ENCODE peak calls at places on chromosomes 5 and 9, in four cellular contexts. One of them, this sample, is unnamed.

GRCh38 chr5:107661038-107661649 is 9.6 kb downstream of the EFNA5 start:
- DNase-seq in K562: no peak
- DNase-seq in HepG2: no peak
- DNase-seq in GM12878: peak
- DNase-seq in this sample: no peak

GRCh38 chr5:125756456-125756855 is 666.8 kb upstream of the GRAMD2B start:
- DNase-seq in GM12878: no peak
- DNase-seq in HepG2: no peak
- DNase-seq in K562: no peak
- DNase-seq in this sample: no peak

GRCh38 chr5:176157656-176158055 is 80.6 kb upstream of the SIMC1 start:
- DNase-seq in GM12878: no peak
- DNase-seq in K562: no peak
- DNase-seq in HepG2: no peak
- DNase-seq in this sample: no peak

GRCh38 chr9:10135553-10135952 is 477.2 kb downstream of the PTPRD start:
- DNase-seq in GM12878: no peak
- DNase-seq in K562: no peak
- DNase-seq in HepG2: no peak
- DNase-seq in this sample: no peak

GRCh38 chr5:17290620-17290974 is 73.2 kb downstream of the BASP1 start:
- DNase-seq in HepG2: no peak
- DNase-seq in K562: no peak
- DNase-seq in GM12878: no peak
- DNase-seq in this sample: no peak

GRCh38 chr5:90528704-90529233 is 615 bp downstream of the LYSMD3 start:
- DNase-seq in K562: peak
- DNase-seq in HepG2: no peak
- DNase-seq in GM12878: no peak
- DNase-seq in this sample: peak

GRCh38 chr9:28073278-28073677 is 500.0 kb upstream of the C9orf72 start:
- DNase-seq in GM12878: no peak
- DNase-seq in HepG2: peak
- DNase-seq in K562: peak
- DNase-seq in this sample: peak

GRCh38 chr5:135309391-135310327 is 89.4 kb downstream of the MACROH2A1 start:
- DNase-seq in HepG2: no peak
- DNase-seq in K562: no peak
- DNase-seq in GM12878: no peak
- DNase-seq in this sample: no peak

GRCh38 chr5:124395287-124395686 is 351.2 kb downstream of the ZNF608 start:
- DNase-seq in K562: no peak
- DNase-seq in GM12878: no peak
- DNase-seq in HepG2: no peak
- DNase-seq in this sample: no peak

GRCh38 chr5:72355706-72356299 is 35.6 kb downstream of the PTCD2 start:
- DNase-seq in K562: peak
- DNase-seq in GM12878: no peak
- DNase-seq in HepG2: no peak
- DNase-seq in this sample: peak

GRCh38 chr5:43561346-43561745 is 4.5 kb upstream of the PAIP1 start:
- DNase-seq in GM12878: no peak
- DNase-seq in HepG2: no peak
- DNase-seq in K562: no peak
- DNase-seq in this sample: no peak

GRCh38 chr5:58016329-58016728 is 443.6 kb downstream of the PLK2 start:
- DNase-seq in HepG2: no peak
- DNase-seq in GM12878: no peak
- DNase-seq in K562: no peak
- DNase-seq in this sample: no peak

GRCh38 chr5:106459541-106459940 is 1211.2 kb downstream of the EFNA5 start:
- DNase-seq in HepG2: no peak
- DNase-seq in K562: no peak
- DNase-seq in GM12878: no peak
- DNase-seq in this sample: no peak

GRCh38 chr5:69136296-69136695 is 30.7 kb upstream of the CCNB1 start:
- DNase-seq in HepG2: no peak
- DNase-seq in GM12878: peak
- DNase-seq in K562: no peak
- DNase-seq in this sample: no peak

GRCh38 chr9:27485158-27485557 is 38.9 kb upstream of the IFNK start:
- DNase-seq in GM12878: peak
- DNase-seq in K562: no peak
- DNase-seq in HepG2: no peak
- DNase-seq in this sample: no peak

GRCh38 chr9:7055201-7055903 is 297.6 kb downstream of the KDM4C start:
- DNase-seq in K562: no peak
- DNase-seq in HepG2: no peak
- DNase-seq in GM12878: peak
- DNase-seq in this sample: no peak

GRCh38 chr9:12923472-12924009 is 148.7 kb downstream of the LURAP1L start:
- DNase-seq in K562: no peak
- DNase-seq in GM12878: no peak
- DNase-seq in HepG2: no peak
- DNase-seq in this sample: no peak

GRCh38 chr5:120516799-120517198 is 52.7 kb downstream of the PRR16 start:
- DNase-seq in K562: no peak
- DNase-seq in GM12878: no peak
- DNase-seq in HepG2: no peak
- DNase-seq in this sample: no peak

GRCh38 chr9:31272456-31273295 is 1111.8 kb upstream of the ACO1 start:
- DNase-seq in K562: no peak
- DNase-seq in HepG2: no peak
- DNase-seq in GM12878: no peak
- DNase-seq in this sample: no peak

GRCh38 chr5:87722286-87722685 is 309.6 kb upstream of the CCNH start:
- DNase-seq in HepG2: no peak
- DNase-seq in GM12878: no peak
- DNase-seq in K562: no peak
- DNase-seq in this sample: no peak

GRCh38 chr5:18105449-18105848 is 471.2 kb downstream of the TAF11L14 start:
- DNase-seq in K562: no peak
- DNase-seq in HepG2: no peak
- DNase-seq in GM12878: no peak
- DNase-seq in this sample: no peak

GRCh38 chr5:86766103-86766502 is 148.4 kb downstream of the COX7C start:
- DNase-seq in GM12878: no peak
- DNase-seq in HepG2: no peak
- DNase-seq in K562: no peak
- DNase-seq in this sample: no peak

GRCh38 chr5:133840168-133840567 is 128.3 kb downstream of the C5orf15 start:
- DNase-seq in K562: no peak
- DNase-seq in HepG2: no peak
- DNase-seq in GM12878: no peak
- DNase-seq in this sample: no peak

GRCh38 chr5:7331083-7331482 is 64.9 kb upstream of the ADCY2 start:
- DNase-seq in HepG2: no peak
- DNase-seq in GM12878: no peak
- DNase-seq in K562: no peak
- DNase-seq in this sample: no peak

GRCh38 chr9:113548221-113549041 is 84.9 kb downstream of the RGS3 start:
- DNase-seq in GM12878: no peak
- DNase-seq in K562: peak
- DNase-seq in HepG2: peak
- DNase-seq in this sample: no peak

GRCh38 chr5:2900360-2900759 is 148.9 kb upstream of the IRX2 start:
- DNase-seq in HepG2: no peak
- DNase-seq in K562: no peak
- DNase-seq in GM12878: no peak
- DNase-seq in this sample: no peak

GRCh38 chr9:115373000-115373709 is 255.2 kb upstream of the TNC start:
- DNase-seq in HepG2: peak
- DNase-seq in K562: no peak
- DNase-seq in GM12878: peak
- DNase-seq in this sample: no peak

GRCh38 chr5:75659791-75660453 is 48.7 kb downstream of the ANKDD1B start:
- DNase-seq in GM12878: no peak
- DNase-seq in HepG2: no peak
- DNase-seq in K562: no peak
- DNase-seq in this sample: no peak

DNA sequence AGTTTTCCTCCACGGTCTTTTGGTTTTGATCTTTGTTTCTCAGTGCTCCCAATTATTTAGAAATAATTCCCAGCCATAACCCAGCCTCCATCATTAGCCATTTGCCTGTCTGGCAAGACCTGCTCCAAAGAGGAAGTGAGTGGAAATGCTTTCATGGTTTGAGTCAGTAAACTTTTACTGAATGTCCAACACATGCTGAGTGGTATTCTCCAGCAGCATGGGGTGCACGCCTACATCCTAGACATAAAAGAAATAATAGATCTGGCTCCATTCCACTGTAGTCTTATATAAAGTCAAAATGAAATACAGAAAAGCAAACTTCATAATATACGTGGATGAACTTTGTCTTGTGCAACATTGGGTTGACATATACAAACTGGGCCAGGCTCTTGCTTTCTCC is 757.2 kb downstream of the TLE1 start:
- DNase-seq in HepG2: no peak
- DNase-seq in GM12878: no peak
- DNase-seq in K562: no peak
- DNase-seq in this sample: no peak
- TF ChIP-seq FOXK2 in HepG2: no peak
- TF ChIP-seq FOXK2 in GM12878: no peak
- TF ChIP-seq FOXK2 in K562: no peak
- TF ChIP-seq FOXK2 in this sample: no peak

DNA sequence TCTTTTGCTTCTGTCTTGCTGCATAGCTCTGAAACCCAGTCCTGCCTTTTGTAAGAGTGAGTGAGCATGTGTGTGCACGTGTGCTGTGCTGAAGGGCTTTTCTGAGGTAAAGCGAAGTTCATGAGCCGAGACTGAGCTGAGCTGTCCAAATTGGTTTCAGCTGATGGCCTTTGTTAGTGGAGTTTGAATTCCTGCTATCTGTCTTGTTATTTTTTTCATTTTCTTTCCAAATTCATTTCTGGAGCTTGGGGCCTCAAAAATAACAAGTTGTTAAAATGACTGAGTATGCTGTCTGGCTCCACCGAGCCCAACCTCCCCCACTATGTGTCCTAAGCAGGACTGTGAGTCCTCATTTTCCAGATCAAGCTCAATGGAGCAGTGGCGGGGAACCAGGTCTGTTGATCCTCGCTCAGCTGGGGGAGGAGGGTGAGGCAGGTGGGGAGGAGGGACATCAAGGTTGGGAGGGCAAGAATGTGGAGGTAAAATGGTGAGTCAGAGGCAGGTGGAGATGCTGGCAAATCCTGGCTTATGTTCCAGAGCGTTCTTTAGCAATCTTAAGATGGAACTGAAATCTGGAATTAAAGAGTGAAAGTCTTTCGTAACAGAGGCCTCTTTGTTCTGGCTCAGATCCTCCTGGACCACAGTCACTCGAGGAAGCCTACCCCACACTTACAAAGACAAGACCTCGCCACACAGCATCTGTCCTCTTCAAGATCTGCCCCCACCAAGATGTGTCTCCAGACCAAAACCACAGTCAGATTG is 63.9 kb downstream of the SREK1 start:
- DNase-seq in GM12878: no peak
- DNase-seq in HepG2: no peak
- DNase-seq in K562: no peak
- DNase-seq in this sample: no peak
- TF ChIP-seq FOXK2 in GM12878: no peak
- TF ChIP-seq FOXK2 in HepG2: no peak
- TF ChIP-seq FOXK2 in K562: no peak
- TF ChIP-seq FOXK2 in this sample: no peak

GRCh38 chr5:99033014-99033931 is 104.5 kb upstream of the CHD1 start:
- DNase-seq in HepG2: no peak
- DNase-seq in K562: peak
- DNase-seq in GM12878: no peak
- DNase-seq in this sample: no peak
- TF ChIP-seq FOXK2 in HepG2: no peak
- TF ChIP-seq FOXK2 in K562: peak
- TF ChIP-seq FOXK2 in GM12878: no peak
- TF ChIP-seq FOXK2 in this sample: no peak

DNA sequence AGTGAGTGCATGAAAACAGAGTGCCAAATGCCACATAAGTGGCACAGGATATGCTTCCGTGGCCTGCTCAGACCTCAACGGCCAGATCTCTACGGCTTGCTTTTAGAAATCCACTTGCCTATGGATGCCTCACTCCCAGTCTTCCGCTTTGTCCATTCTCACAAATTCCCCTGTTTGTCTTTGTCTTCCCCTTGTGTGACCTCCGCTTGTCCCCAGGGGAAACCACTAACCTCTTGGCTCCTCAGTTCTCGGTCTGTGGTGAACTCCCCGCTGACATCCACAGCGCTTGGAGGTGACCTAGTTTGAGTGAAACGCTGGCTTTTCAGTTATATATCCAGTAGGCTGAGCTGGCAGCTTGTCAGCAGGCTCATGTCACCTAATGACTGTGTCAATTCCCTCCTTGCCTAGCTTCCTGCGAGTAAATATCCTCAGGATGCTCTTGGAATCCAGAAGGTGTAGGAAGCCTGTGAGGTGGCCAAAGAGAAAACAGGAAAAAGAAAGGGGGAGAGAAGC is 101.4 kb upstream of the SPRY4 start:
- DNase-seq in GM12878: no peak
- DNase-seq in K562: no peak
- DNase-seq in HepG2: no peak
- DNase-seq in this sample: no peak
- TF ChIP-seq FOXK2 in GM12878: no peak
- TF ChIP-seq FOXK2 in K562: no peak
- TF ChIP-seq FOXK2 in HepG2: no peak
- TF ChIP-seq FOXK2 in this sample: no peak

DNA sequence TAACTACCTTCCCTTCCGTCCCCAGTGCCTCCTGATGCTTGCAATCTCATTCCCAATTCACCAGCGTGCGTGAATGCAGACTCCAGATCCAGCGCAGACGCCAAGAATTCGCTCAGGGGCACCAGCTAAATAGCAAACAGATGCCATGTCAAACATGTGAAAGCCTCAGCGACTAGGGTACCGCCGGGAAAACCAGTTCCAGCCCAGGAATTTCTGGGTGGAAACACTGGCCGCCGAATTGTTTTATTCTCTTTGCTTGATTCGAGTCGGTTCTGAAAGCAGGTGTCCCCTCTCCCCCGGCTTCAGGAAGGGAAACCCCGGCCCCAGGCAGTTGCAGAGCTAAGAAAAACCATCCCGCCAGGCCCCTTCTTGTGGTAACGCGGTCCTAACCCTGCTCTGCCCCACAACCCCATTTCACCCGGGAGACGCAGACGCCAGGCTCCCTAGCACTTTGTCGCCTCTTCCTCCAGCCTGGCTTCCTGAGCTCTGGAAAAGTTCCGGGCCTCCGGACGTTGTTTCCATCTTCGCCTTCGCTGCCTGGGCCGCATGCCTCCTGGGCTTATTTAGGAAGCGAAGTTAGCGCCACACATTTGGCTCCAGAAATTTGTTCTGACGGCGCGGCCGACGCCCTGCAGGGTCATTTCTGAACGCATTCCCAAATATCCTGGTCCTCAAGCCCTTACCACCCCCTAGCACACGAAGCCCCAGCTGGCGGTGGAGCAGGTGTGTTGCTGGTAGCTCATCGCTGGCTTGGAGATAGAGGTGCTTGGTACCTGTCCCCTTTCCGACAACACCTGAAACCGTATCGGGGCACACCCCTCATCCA is 649 bp upstream of the LVRN start:
- DNase-seq in K562: no peak
- DNase-seq in GM12878: no peak
- DNase-seq in HepG2: no peak
- DNase-seq in this sample: no peak
- TF ChIP-seq FOXK2 in K562: no peak
- TF ChIP-seq FOXK2 in GM12878: no peak
- TF ChIP-seq FOXK2 in HepG2: no peak
- TF ChIP-seq FOXK2 in this sample: no peak